ENCODE peak calls at places on chromosome 12, in nine cellular contexts. B is CD4-positive, CD25-positive, alpha-beta regulatory T cell; E is HCEC 1CT; G is stimulated activated CD8-positive, alpha-beta memory T cell treated with anti-CD3 and anti-CD28 coated beads, Interleukin-4, amount 100 ng/mL, for 24 hours; W is left ventricle myocardium superior; P is Calu3; N is Right ventricle myocardium superior; K is caudate nucleus; R is NT2/D1. Q is an unnamed sample.

GRCh38 chr12:99915251-99916082 is 69.3 kb downstream of the ANKS1B start:
- DNase-seq in B (no peak), W (no peak), G (no peak), P (no peak), K (no peak), E (peak), R (no peak), N (no peak), Q (no peak)

GRCh38 chr12:79128956-79129355 is 264.4 kb downstream of the SYT1 start:
- DNase-seq in P (no peak), G (no peak), K (no peak), N (no peak), R (no peak), W (no peak), B (no peak), E (peak), Q (no peak)

GRCh38 chr12:47353508-47353907 is 273.7 kb upstream of the AMIGO2 start:
- DNase-seq in P (no peak), N (no peak), R (no peak), E (no peak), G (no peak), B (no peak), K (no peak), W (no peak), Q (no peak)

GRCh38 chr12:93287152-93287551 is 90.6 kb upstream of the NUDT4 start:
- DNase-seq in R (no peak), B (no peak), E (no peak), G (no peak), K (no peak), P (no peak), N (no peak), W (no peak), Q (no peak)

GRCh38 chr12:459430-460258 is at the start of gene B4GALNT3:
- DNase-seq in R (peak), W (peak), B (peak), G (peak), P (peak), E (no peak), K (peak), N (peak), Q (peak)

GRCh38 chr12:106287364-106287763 is 15.2 kb upstream of the TCP11L2 start:
- DNase-seq in P (no peak), B (no peak), N (no peak), W (no peak), K (no peak), E (no peak), R (no peak), G (no peak), Q (no peak)

GRCh38 chr12:41932028-41932427 is 212.6 kb downstream of the GXYLT1 start:
- DNase-seq in G (no peak), W (no peak), P (no peak), E (no peak), R (no peak), N (no peak), K (no peak), B (no peak), Q (no peak)

GRCh38 chr12:6921996-6922935 is 5.5 kb upstream of the ATN1 start:
- DNase-seq in P (no peak), K (no peak), N (peak), E (no peak), R (no peak), G (no peak), B (no peak), W (no peak), Q (no peak)

GRCh38 chr12:41189395-41190251 is 1.5 kb downstream of the PDZRN4 start:
- DNase-seq in N (no peak), G (no peak), E (no peak), B (no peak), W (peak), K (no peak), P (peak), R (no peak), Q (no peak)

GRCh38 chr12:6635856-6636521 is at the start of gene LPAR5:
- DNase-seq in E (no peak), B (no peak), R (no peak), G (no peak), W (no peak), K (no peak), P (peak), N (no peak), Q (no peak)

GRCh38 chr12:64004639-64005038 is 160.1 kb downstream of the SRGAP1 start:
- DNase-seq in R (no peak), G (no peak), B (no peak), N (no peak), E (peak), W (no peak), P (no peak), K (no peak), Q (peak)

GRCh38 chr12:25557830-25558436 is 4.8 kb upstream of the LMNTD1 start:
- DNase-seq in N (no peak), K (no peak), G (no peak), P (peak), E (peak), B (no peak), W (no peak), R (peak), Q (peak)

GRCh38 chr12:94089891-94090290 is 58.5 kb upstream of the PLXNC1 start:
- DNase-seq in K (no peak), N (no peak), G (no peak), R (no peak), E (no peak), P (no peak), B (no peak), W (no peak), Q (no peak)

GRCh38 chr12:29088611-29089219 is 60.4 kb upstream of the FAR2 start:
- DNase-seq in B (no peak), G (no peak), K (no peak), W (no peak), P (no peak), R (no peak), N (no peak), E (peak), Q (peak)

GRCh38 chr12:120397827-120398563 is 29.0 kb upstream of the MSI1 start:
- DNase-seq in N (no peak), R (no peak), W (no peak), E (no peak), P (no peak), G (no peak), B (no peak), K (peak), Q (no peak)

GRCh38 chr12:30754383-30754749 is 385 bp downstream of the CAPRIN2 start:
- DNase-seq in K (peak), E (peak), P (no peak), B (no peak), R (no peak), N (no peak), G (no peak), W (no peak), Q (no peak)

GRCh38 chr12:47718531-47718930 is 6.8 kb downstream of the ENDOU start:
- DNase-seq in K (no peak), W (no peak), E (no peak), G (no peak), P (no peak), R (no peak), B (no peak), N (no peak), Q (no peak)

GRCh38 chr12:28108599-28108998 is 81.7 kb upstream of the CCDC91 start:
- DNase-seq in R (no peak), N (no peak), W (no peak), E (no peak), B (no peak), G (no peak), K (no peak), P (no peak), Q (no peak)

GRCh38 chr12:122988036-122988435 is 7.6 kb downstream of the ARL6IP4 start:
- DNase-seq in B (no peak), E (no peak), K (no peak), P (no peak), G (no peak), R (no peak), W (no peak), N (no peak), Q (peak)

GRCh38 chr12:553216-554000 is 93.7 kb downstream of the B4GALNT3 start:
- DNase-seq in P (no peak), E (no peak), N (no peak), R (no peak), B (peak), K (no peak), W (no peak), G (peak), Q (no peak)

GRCh38 chr12:49637401-49637800 is 14.0 kb downstream of the PRPF40B start:
- DNase-seq in K (no peak), R (no peak), B (no peak), N (no peak), G (no peak), P (no peak), W (no peak), E (no peak), Q (no peak)

GRCh38 chr12:22700126-22700525 is 75.2 kb downstream of the ETNK1 start:
- DNase-seq in W (no peak), P (no peak), B (no peak), N (no peak), G (no peak), K (no peak), E (no peak), R (no peak), Q (no peak)

GRCh38 chr12:113065126-113066007 is 8.8 kb downstream of the DTX1 start:
- DNase-seq in R (peak), N (no peak), E (no peak), K (peak), G (no peak), B (no peak), P (peak), W (no peak), Q (no peak)

GRCh38 chr12:88360349-88360748 is 218.2 kb downstream of the TMTC3 start:
- DNase-seq in K (no peak), P (no peak), N (no peak), W (no peak), R (no peak), B (no peak), G (no peak), E (no peak), Q (no peak)

GRCh38 chr12:69645031-69645430 is 34.3 kb upstream of the LRRC10 start:
- DNase-seq in B (no peak), E (no peak), N (no peak), P (no peak), W (no peak), R (no peak), K (no peak), G (no peak), Q (no peak)

GRCh38 chr12:113241191-113242017 is 20.1 kb downstream of the TPCN1 start:
- DNase-seq in E (peak), R (no peak), B (no peak), K (no peak), W (no peak), P (peak), N (no peak), G (no peak), Q (peak)

GRCh38 chr12:112112423-112113132 is 4.0 kb upstream of the NAA25 start:
- DNase-seq in W (no peak), G (no peak), N (no peak), B (no peak), K (no peak), P (peak), R (no peak), E (no peak), Q (no peak)

GRCh38 chr12:42208574-42208973 is 29.5 kb downstream of the YAF2 start:
- DNase-seq in B (no peak), N (no peak), G (no peak), W (no peak), E (no peak), P (no peak), K (no peak), R (no peak), Q (no peak)

GRCh38 chr12:104420868-104421267 is 35.9 kb upstream of the CHST11 start:
- DNase-seq in G (no peak), K (no peak), P (no peak), W (no peak), N (no peak), R (no peak), B (no peak), E (no peak), Q (peak)

GRCh38 chr12:12564911-12565310 is 2.2 kb upstream of the DUSP16 start:
- DNase-seq in N (no peak), G (no peak), P (no peak), R (no peak), W (no peak), K (no peak), E (no peak), B (no peak), Q (no peak)

GRCh38 chr12:108299980-108300696 is 39.0 kb downstream of the CMKLR1 start:
- DNase-seq in K (no peak), G (no peak), P (no peak), B (no peak), E (no peak), W (no peak), N (no peak), R (no peak), Q (no peak)

GRCh38 chr12:123859035-123859434 is 96.9 kb downstream of the DNAH10 start:
- DNase-seq in N (no peak), E (no peak), G (no peak), W (no peak), B (no peak), R (no peak), P (no peak), K (no peak), Q (no peak)

GRCh38 chr12:82019533-82019932 is 260.4 kb upstream of the PPFIA2 start:
- DNase-seq in G (no peak), W (no peak), B (no peak), R (no peak), N (no peak), E (peak), P (no peak), K (no peak), Q (no peak)